ENCODE peak calls at places on chromosomes 3 and 15, in ten cellular contexts. One of them, this sample, is unnamed.

GRCh38 chr3:39216176-39216790 is 23.9 kb upstream of the XIRP1 start:
- DNase-seq in thoracic aorta: no peak
- DNase-seq in tibial artery: no peak
- DNase-seq in naive thymus-derived CD4-positive, alpha-beta T cell: no peak
- DNase-seq in GM06990: peak
- DNase-seq in GM23248: no peak
- DNase-seq in fibroblast of mammary gland: no peak
- DNase-seq in epithelial cell of esophagus: no peak
- DNase-seq in fibroblast of lung: no peak
- DNase-seq in CD4-positive, CD25-positive, alpha-beta regulatory T cell: no peak
- DNase-seq in this sample: peak

GRCh38 chr3:133268772-133269171 is 131.1 kb upstream of the BFSP2 start:
- DNase-seq in thoracic aorta: no peak
- DNase-seq in tibial artery: no peak
- DNase-seq in naive thymus-derived CD4-positive, alpha-beta T cell: no peak
- DNase-seq in GM06990: no peak
- DNase-seq in GM23248: no peak
- DNase-seq in fibroblast of mammary gland: no peak
- DNase-seq in epithelial cell of esophagus: no peak
- DNase-seq in fibroblast of lung: no peak
- DNase-seq in CD4-positive, CD25-positive, alpha-beta regulatory T cell: no peak
- DNase-seq in this sample: no peak

GRCh38 chr3:150371741-150372254 is 36.3 kb upstream of the TSC22D2 start:
- DNase-seq in thoracic aorta: peak
- DNase-seq in tibial artery: peak
- DNase-seq in naive thymus-derived CD4-positive, alpha-beta T cell: no peak
- DNase-seq in GM06990: no peak
- DNase-seq in GM23248: peak
- DNase-seq in fibroblast of mammary gland: peak
- DNase-seq in epithelial cell of esophagus: peak
- DNase-seq in fibroblast of lung: peak
- DNase-seq in CD4-positive, CD25-positive, alpha-beta regulatory T cell: no peak
- DNase-seq in this sample: no peak

GRCh38 chr3:46086083-46086437 is 58.8 kb upstream of the XCR1 start:
- DNase-seq in thoracic aorta: no peak
- DNase-seq in tibial artery: no peak
- DNase-seq in naive thymus-derived CD4-positive, alpha-beta T cell: no peak
- DNase-seq in GM06990: no peak
- DNase-seq in GM23248: no peak
- DNase-seq in fibroblast of mammary gland: no peak
- DNase-seq in epithelial cell of esophagus: no peak
- DNase-seq in fibroblast of lung: no peak
- DNase-seq in CD4-positive, CD25-positive, alpha-beta regulatory T cell: no peak
- DNase-seq in this sample: no peak

GRCh38 chr15:68289057-68289456 is 11.5 kb downstream of the FEM1B start:
- DNase-seq in thoracic aorta: no peak
- DNase-seq in tibial artery: no peak
- DNase-seq in naive thymus-derived CD4-positive, alpha-beta T cell: no peak
- DNase-seq in GM06990: no peak
- DNase-seq in GM23248: no peak
- DNase-seq in fibroblast of mammary gland: no peak
- DNase-seq in epithelial cell of esophagus: no peak
- DNase-seq in fibroblast of lung: no peak
- DNase-seq in CD4-positive, CD25-positive, alpha-beta regulatory T cell: no peak
- DNase-seq in this sample: no peak

GRCh38 chr15:92079047-92079446 is 225.5 kb downstream of the SLCO3A1 start:
- DNase-seq in thoracic aorta: no peak
- DNase-seq in tibial artery: no peak
- DNase-seq in naive thymus-derived CD4-positive, alpha-beta T cell: no peak
- DNase-seq in GM06990: no peak
- DNase-seq in GM23248: peak
- DNase-seq in fibroblast of mammary gland: peak
- DNase-seq in epithelial cell of esophagus: no peak
- DNase-seq in fibroblast of lung: no peak
- DNase-seq in CD4-positive, CD25-positive, alpha-beta regulatory T cell: no peak
- DNase-seq in this sample: peak

GRCh38 chr3:189806171-189806951 is 175.2 kb downstream of the TP63 start:
- DNase-seq in thoracic aorta: no peak
- DNase-seq in tibial artery: no peak
- DNase-seq in naive thymus-derived CD4-positive, alpha-beta T cell: no peak
- DNase-seq in GM06990: no peak
- DNase-seq in GM23248: no peak
- DNase-seq in fibroblast of mammary gland: no peak
- DNase-seq in epithelial cell of esophagus: no peak
- DNase-seq in fibroblast of lung: peak
- DNase-seq in CD4-positive, CD25-positive, alpha-beta regulatory T cell: no peak
- DNase-seq in this sample: no peak

GRCh38 chr3:137347132-137347531 is 389.3 kb downstream of the IL20RB start:
- DNase-seq in thoracic aorta: no peak
- DNase-seq in tibial artery: no peak
- DNase-seq in naive thymus-derived CD4-positive, alpha-beta T cell: no peak
- DNase-seq in GM06990: no peak
- DNase-seq in GM23248: no peak
- DNase-seq in fibroblast of mammary gland: no peak
- DNase-seq in epithelial cell of esophagus: no peak
- DNase-seq in fibroblast of lung: no peak
- DNase-seq in CD4-positive, CD25-positive, alpha-beta regulatory T cell: no peak
- DNase-seq in this sample: no peak

GRCh38 chr15:47431501-47431900 is 285.8 kb upstream of the SEMA6D start:
- DNase-seq in thoracic aorta: no peak
- DNase-seq in tibial artery: no peak
- DNase-seq in naive thymus-derived CD4-positive, alpha-beta T cell: no peak
- DNase-seq in GM06990: no peak
- DNase-seq in GM23248: peak
- DNase-seq in fibroblast of mammary gland: peak
- DNase-seq in epithelial cell of esophagus: no peak
- DNase-seq in fibroblast of lung: peak
- DNase-seq in CD4-positive, CD25-positive, alpha-beta regulatory T cell: no peak
- DNase-seq in this sample: no peak

GRCh38 chr15:47422901-47423300 is 294.4 kb upstream of the SEMA6D start:
- DNase-seq in thoracic aorta: no peak
- DNase-seq in tibial artery: no peak
- DNase-seq in naive thymus-derived CD4-positive, alpha-beta T cell: no peak
- DNase-seq in GM06990: no peak
- DNase-seq in GM23248: peak
- DNase-seq in fibroblast of mammary gland: peak
- DNase-seq in epithelial cell of esophagus: peak
- DNase-seq in fibroblast of lung: peak
- DNase-seq in CD4-positive, CD25-positive, alpha-beta regulatory T cell: no peak
- DNase-seq in this sample: no peak

GRCh38 chr15:47432831-47433230 is 284.5 kb upstream of the SEMA6D start:
- DNase-seq in thoracic aorta: no peak
- DNase-seq in tibial artery: no peak
- DNase-seq in naive thymus-derived CD4-positive, alpha-beta T cell: no peak
- DNase-seq in GM06990: no peak
- DNase-seq in GM23248: peak
- DNase-seq in fibroblast of mammary gland: no peak
- DNase-seq in epithelial cell of esophagus: no peak
- DNase-seq in fibroblast of lung: peak
- DNase-seq in CD4-positive, CD25-positive, alpha-beta regulatory T cell: no peak
- DNase-seq in this sample: no peak

GRCh38 chr15:47429376-47429775 is 287.9 kb upstream of the SEMA6D start:
- DNase-seq in thoracic aorta: no peak
- DNase-seq in tibial artery: no peak
- DNase-seq in naive thymus-derived CD4-positive, alpha-beta T cell: no peak
- DNase-seq in GM06990: no peak
- DNase-seq in GM23248: no peak
- DNase-seq in fibroblast of mammary gland: no peak
- DNase-seq in epithelial cell of esophagus: no peak
- DNase-seq in fibroblast of lung: peak
- DNase-seq in CD4-positive, CD25-positive, alpha-beta regulatory T cell: no peak
- DNase-seq in this sample: no peak

DNA sequence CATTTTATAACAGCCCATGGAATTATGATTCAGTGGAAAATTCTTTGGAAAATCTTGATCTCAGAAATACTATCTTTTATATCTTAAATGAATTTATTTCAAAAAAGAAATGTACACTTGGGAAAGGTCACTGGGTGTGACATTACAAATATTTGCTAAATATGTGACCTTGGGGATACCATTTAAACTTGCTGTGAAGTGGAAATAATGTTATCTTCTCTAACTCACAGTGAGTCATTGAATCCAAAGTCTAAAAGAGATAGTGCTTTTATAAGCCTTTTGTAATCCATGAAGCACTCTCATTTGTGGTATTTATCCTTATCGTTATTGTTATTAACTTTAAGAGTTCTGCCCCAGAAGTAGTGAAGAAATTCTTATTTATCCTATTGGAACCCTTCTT is 289.8 kb upstream of the SEMA6D start:
- DNase-seq in thoracic aorta: no peak
- DNase-seq in tibial artery: no peak
- DNase-seq in naive thymus-derived CD4-positive, alpha-beta T cell: no peak
- DNase-seq in GM06990: no peak
- DNase-seq in GM23248: no peak
- DNase-seq in fibroblast of mammary gland: no peak
- DNase-seq in epithelial cell of esophagus: no peak
- DNase-seq in fibroblast of lung: peak
- DNase-seq in CD4-positive, CD25-positive, alpha-beta regulatory T cell: no peak
- DNase-seq in this sample: no peak
- H3K4me3 ChIP-seq in thoracic aorta: no peak
- H3K4me3 ChIP-seq in tibial artery: no peak
- H3K4me3 ChIP-seq in naive thymus-derived CD4-positive, alpha-beta T cell: no peak
- H3K4me3 ChIP-seq in GM06990: no peak
- H3K4me3 ChIP-seq in GM23248: no peak
- H3K4me3 ChIP-seq in fibroblast of mammary gland: no peak
- H3K4me3 ChIP-seq in epithelial cell of esophagus: no peak
- H3K4me3 ChIP-seq in fibroblast of lung: no peak
- H3K4me3 ChIP-seq in CD4-positive, CD25-positive, alpha-beta regulatory T cell: no peak
- H3K4me3 ChIP-seq in this sample: no peak

GRCh38 chr3:145915787-145916186 is 245.2 kb downstream of the PLOD2 start:
- DNase-seq in thoracic aorta: no peak
- DNase-seq in tibial artery: no peak
- DNase-seq in naive thymus-derived CD4-positive, alpha-beta T cell: no peak
- DNase-seq in GM06990: no peak
- DNase-seq in GM23248: no peak
- DNase-seq in fibroblast of mammary gland: no peak
- DNase-seq in epithelial cell of esophagus: no peak
- DNase-seq in fibroblast of lung: no peak
- DNase-seq in CD4-positive, CD25-positive, alpha-beta regulatory T cell: no peak
- DNase-seq in this sample: peak
- H3K4me3 ChIP-seq in thoracic aorta: no peak
- H3K4me3 ChIP-seq in tibial artery: no peak
- H3K4me3 ChIP-seq in naive thymus-derived CD4-positive, alpha-beta T cell: no peak
- H3K4me3 ChIP-seq in GM06990: no peak
- H3K4me3 ChIP-seq in GM23248: no peak
- H3K4me3 ChIP-seq in fibroblast of mammary gland: no peak
- H3K4me3 ChIP-seq in epithelial cell of esophagus: no peak
- H3K4me3 ChIP-seq in fibroblast of lung: no peak
- H3K4me3 ChIP-seq in CD4-positive, CD25-positive, alpha-beta regulatory T cell: no peak
- H3K4me3 ChIP-seq in this sample: no peak

GRCh38 chr3:8766148-8766547 is 3.3 kb downstream of the OXTR start:
- DNase-seq in thoracic aorta: no peak
- DNase-seq in tibial artery: no peak
- DNase-seq in naive thymus-derived CD4-positive, alpha-beta T cell: no peak
- DNase-seq in GM06990: no peak
- DNase-seq in GM23248: no peak
- DNase-seq in fibroblast of mammary gland: no peak
- DNase-seq in epithelial cell of esophagus: no peak
- DNase-seq in fibroblast of lung: no peak
- DNase-seq in CD4-positive, CD25-positive, alpha-beta regulatory T cell: no peak
- DNase-seq in this sample: no peak
- H3K4me3 ChIP-seq in thoracic aorta: no peak
- H3K4me3 ChIP-seq in tibial artery: no peak
- H3K4me3 ChIP-seq in naive thymus-derived CD4-positive, alpha-beta T cell: no peak
- H3K4me3 ChIP-seq in GM06990: no peak
- H3K4me3 ChIP-seq in GM23248: peak
- H3K4me3 ChIP-seq in fibroblast of mammary gland: no peak
- H3K4me3 ChIP-seq in epithelial cell of esophagus: no peak
- H3K4me3 ChIP-seq in fibroblast of lung: no peak
- H3K4me3 ChIP-seq in CD4-positive, CD25-positive, alpha-beta regulatory T cell: no peak
- H3K4me3 ChIP-seq in this sample: no peak

DNA sequence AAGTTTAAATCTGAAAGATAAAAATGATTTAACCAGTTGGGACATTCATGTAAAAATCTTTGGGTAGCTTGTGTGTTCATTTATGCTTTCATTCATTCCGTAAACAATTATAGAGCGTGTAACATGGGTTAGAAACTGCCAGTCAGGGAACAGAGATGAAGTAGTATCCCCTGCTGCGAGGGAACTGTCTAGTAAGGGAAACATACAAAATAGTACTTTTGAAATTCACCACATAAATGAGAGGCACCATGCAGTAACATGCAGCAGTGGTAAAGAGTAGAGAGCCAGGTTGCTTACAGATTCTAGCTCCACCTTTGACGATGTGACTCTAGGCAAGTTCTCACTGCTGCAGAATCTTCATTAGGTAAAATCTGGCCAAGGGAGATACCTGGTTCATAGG is 921 bp downstream of the DZIP3 start:
- DNase-seq in thoracic aorta: no peak
- DNase-seq in tibial artery: no peak
- DNase-seq in naive thymus-derived CD4-positive, alpha-beta T cell: peak
- DNase-seq in GM06990: no peak
- DNase-seq in GM23248: peak
- DNase-seq in fibroblast of mammary gland: peak
- DNase-seq in epithelial cell of esophagus: peak
- DNase-seq in fibroblast of lung: peak
- DNase-seq in CD4-positive, CD25-positive, alpha-beta regulatory T cell: peak
- DNase-seq in this sample: peak
- H3K4me3 ChIP-seq in thoracic aorta: peak
- H3K4me3 ChIP-seq in tibial artery: peak
- H3K4me3 ChIP-seq in naive thymus-derived CD4-positive, alpha-beta T cell: peak
- H3K4me3 ChIP-seq in GM06990: peak
- H3K4me3 ChIP-seq in GM23248: peak
- H3K4me3 ChIP-seq in fibroblast of mammary gland: peak
- H3K4me3 ChIP-seq in epithelial cell of esophagus: peak
- H3K4me3 ChIP-seq in fibroblast of lung: peak
- H3K4me3 ChIP-seq in CD4-positive, CD25-positive, alpha-beta regulatory T cell: peak
- H3K4me3 ChIP-seq in this sample: peak

GRCh38 chr3:129187857-129188256 is 4.2 kb upstream of the CNBP start:
- DNase-seq in thoracic aorta: no peak
- DNase-seq in tibial artery: no peak
- DNase-seq in naive thymus-derived CD4-positive, alpha-beta T cell: no peak
- DNase-seq in GM06990: no peak
- DNase-seq in GM23248: no peak
- DNase-seq in fibroblast of mammary gland: no peak
- DNase-seq in epithelial cell of esophagus: no peak
- DNase-seq in fibroblast of lung: no peak
- DNase-seq in CD4-positive, CD25-positive, alpha-beta regulatory T cell: no peak
- DNase-seq in this sample: no peak

GRCh38 chr3:129184396-129184656 is 630 bp upstream of the CNBP start:
- DNase-seq in thoracic aorta: no peak
- DNase-seq in tibial artery: peak
- DNase-seq in naive thymus-derived CD4-positive, alpha-beta T cell: no peak
- DNase-seq in GM06990: no peak
- DNase-seq in GM23248: peak
- DNase-seq in fibroblast of mammary gland: no peak
- DNase-seq in epithelial cell of esophagus: no peak
- DNase-seq in fibroblast of lung: peak
- DNase-seq in CD4-positive, CD25-positive, alpha-beta regulatory T cell: no peak
- DNase-seq in this sample: no peak

GRCh38 chr3:129183569-129184395 is at the start of gene CNBP:
- DNase-seq in thoracic aorta: peak
- DNase-seq in tibial artery: peak
- DNase-seq in naive thymus-derived CD4-positive, alpha-beta T cell: peak
- DNase-seq in GM06990: peak
- DNase-seq in GM23248: peak
- DNase-seq in fibroblast of mammary gland: peak
- DNase-seq in epithelial cell of esophagus: peak
- DNase-seq in fibroblast of lung: peak
- DNase-seq in CD4-positive, CD25-positive, alpha-beta regulatory T cell: peak
- DNase-seq in this sample: peak

GRCh38 chr3:129182390-129183180 is 1.1 kb downstream of the CNBP start:
- DNase-seq in thoracic aorta: no peak
- DNase-seq in tibial artery: no peak
- DNase-seq in naive thymus-derived CD4-positive, alpha-beta T cell: no peak
- DNase-seq in GM06990: no peak
- DNase-seq in GM23248: peak
- DNase-seq in fibroblast of mammary gland: peak
- DNase-seq in epithelial cell of esophagus: no peak
- DNase-seq in fibroblast of lung: peak
- DNase-seq in CD4-positive, CD25-positive, alpha-beta regulatory T cell: peak
- DNase-seq in this sample: no peak

GRCh38 chr3:129185774-129186173 is 2.1 kb upstream of the CNBP start:
- DNase-seq in thoracic aorta: no peak
- DNase-seq in tibial artery: no peak
- DNase-seq in naive thymus-derived CD4-positive, alpha-beta T cell: no peak
- DNase-seq in GM06990: no peak
- DNase-seq in GM23248: no peak
- DNase-seq in fibroblast of mammary gland: no peak
- DNase-seq in epithelial cell of esophagus: peak
- DNase-seq in fibroblast of lung: no peak
- DNase-seq in CD4-positive, CD25-positive, alpha-beta regulatory T cell: no peak
- DNase-seq in this sample: no peak
- H3K4me3 ChIP-seq in thoracic aorta: no peak
- H3K4me3 ChIP-seq in tibial artery: no peak
- H3K4me3 ChIP-seq in naive thymus-derived CD4-positive, alpha-beta T cell: no peak
- H3K4me3 ChIP-seq in GM06990: no peak
- H3K4me3 ChIP-seq in GM23248: no peak
- H3K4me3 ChIP-seq in fibroblast of mammary gland: no peak
- H3K4me3 ChIP-seq in epithelial cell of esophagus: no peak
- H3K4me3 ChIP-seq in fibroblast of lung: no peak
- H3K4me3 ChIP-seq in CD4-positive, CD25-positive, alpha-beta regulatory T cell: no peak
- H3K4me3 ChIP-seq in this sample: no peak

This sample was measured in Jurkat, Clone E6-1.